ENCODE peak calls at places on chromosome 10, in five cellular contexts. One of them, this sample, is unnamed.

GRCh38 chr10:3741688-3742461 is 43.1 kb downstream of the KLF6 start:
- DNase-seq in transverse colon: no peak
- DNase-seq in H1: no peak
- DNase-seq in stomach: no peak
- DNase-seq in K562: no peak
- DNase-seq in this sample: no peak

GRCh38 chr10:1938317-1938716 is 201.0 kb upstream of the ADARB2 start:
- DNase-seq in transverse colon: no peak
- DNase-seq in H1: no peak
- DNase-seq in stomach: no peak
- DNase-seq in K562: no peak
- DNase-seq in this sample: no peak

GRCh38 chr10:29598861-29599311 is 35.9 kb downstream of the SVIL start:
- DNase-seq in transverse colon: no peak
- DNase-seq in H1: no peak
- DNase-seq in stomach: no peak
- DNase-seq in K562: no peak
- DNase-seq in this sample: no peak

GRCh38 chr10:45382591-45382990 is 8.6 kb downstream of the ALOX5 start:
- DNase-seq in transverse colon: no peak
- DNase-seq in H1: no peak
- DNase-seq in stomach: no peak
- DNase-seq in K562: peak
- DNase-seq in this sample: no peak

GRCh38 chr10:29141761-29142160 is 147.1 kb upstream of the LYZL1 start:
- DNase-seq in transverse colon: no peak
- DNase-seq in H1: no peak
- DNase-seq in stomach: peak
- DNase-seq in K562: no peak
- DNase-seq in this sample: no peak

GRCh38 chr10:27285093-27285492 is 44.5 kb upstream of the ACBD5 start:
- DNase-seq in transverse colon: no peak
- DNase-seq in H1: no peak
- DNase-seq in stomach: no peak
- DNase-seq in K562: no peak
- DNase-seq in this sample: no peak

GRCh38 chr10:3806603-3807002 is 21.6 kb upstream of the KLF6 start:
- DNase-seq in transverse colon: peak
- DNase-seq in H1: no peak
- DNase-seq in stomach: peak
- DNase-seq in K562: no peak
- DNase-seq in this sample: no peak

GRCh38 chr10:102408728-102409603 is 9.6 kb downstream of the PSD start:
- DNase-seq in transverse colon: peak
- DNase-seq in H1: no peak
- DNase-seq in stomach: no peak
- DNase-seq in K562: peak
- DNase-seq in this sample: peak

GRCh38 chr10:73495226-73495883 is 469 bp downstream of the PPP3CB start:
- DNase-seq in transverse colon: peak
- DNase-seq in H1: peak
- DNase-seq in stomach: peak
- DNase-seq in K562: peak
- DNase-seq in this sample: peak

GRCh38 chr10:128417776-128418175 is 291.6 kb upstream of the MKI67 start:
- DNase-seq in transverse colon: no peak
- DNase-seq in H1: no peak
- DNase-seq in stomach: no peak
- DNase-seq in K562: no peak
- DNase-seq in this sample: no peak

GRCh38 chr10:60778978-60779668 is 845 bp downstream of the CDK1 start:
- DNase-seq in transverse colon: no peak
- DNase-seq in H1: no peak
- DNase-seq in stomach: no peak
- DNase-seq in K562: no peak
- DNase-seq in this sample: no peak

DNA sequence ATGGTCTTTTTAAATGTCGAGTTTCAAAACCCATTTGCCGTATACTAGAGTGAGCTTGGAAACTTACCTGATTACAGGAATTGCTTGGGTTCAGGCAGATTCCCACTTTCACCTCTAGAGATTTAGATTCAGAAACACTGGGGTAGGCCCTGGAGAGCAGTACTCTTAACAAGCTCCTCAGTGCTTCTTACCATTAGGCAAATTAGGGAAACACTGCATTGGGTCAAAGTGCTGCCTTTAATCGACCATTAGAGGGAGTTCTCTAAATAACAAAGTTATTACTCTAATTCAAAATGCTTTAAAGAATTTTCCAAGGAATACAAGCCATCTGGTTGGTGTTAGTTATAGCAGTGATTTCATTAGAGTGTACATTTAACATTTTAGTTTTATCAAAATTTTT is 324.6 kb downstream of the GFRA1 start:
- DNase-seq in transverse colon: no peak
- DNase-seq in H1: no peak
- DNase-seq in stomach: no peak
- DNase-seq in K562: no peak
- DNase-seq in this sample: no peak
- H3K27ac ChIP-seq in transverse colon: no peak
- H3K27ac ChIP-seq in H1: no peak
- H3K27ac ChIP-seq in stomach: no peak
- H3K27ac ChIP-seq in K562: no peak
- H3K27ac ChIP-seq in this sample: no peak

GRCh38 chr10:111773950-111774349 is 409.6 kb downstream of the GPAM start:
- DNase-seq in transverse colon: no peak
- DNase-seq in H1: no peak
- DNase-seq in stomach: no peak
- DNase-seq in K562: no peak
- DNase-seq in this sample: no peak
- TF ChIP-seq EP300 in transverse colon: no peak
- TF ChIP-seq EP300 in H1: no peak
- TF ChIP-seq EP300 in stomach: no peak
- TF ChIP-seq EP300 in K562: no peak
- TF ChIP-seq EP300 in this sample: no peak

DNA sequence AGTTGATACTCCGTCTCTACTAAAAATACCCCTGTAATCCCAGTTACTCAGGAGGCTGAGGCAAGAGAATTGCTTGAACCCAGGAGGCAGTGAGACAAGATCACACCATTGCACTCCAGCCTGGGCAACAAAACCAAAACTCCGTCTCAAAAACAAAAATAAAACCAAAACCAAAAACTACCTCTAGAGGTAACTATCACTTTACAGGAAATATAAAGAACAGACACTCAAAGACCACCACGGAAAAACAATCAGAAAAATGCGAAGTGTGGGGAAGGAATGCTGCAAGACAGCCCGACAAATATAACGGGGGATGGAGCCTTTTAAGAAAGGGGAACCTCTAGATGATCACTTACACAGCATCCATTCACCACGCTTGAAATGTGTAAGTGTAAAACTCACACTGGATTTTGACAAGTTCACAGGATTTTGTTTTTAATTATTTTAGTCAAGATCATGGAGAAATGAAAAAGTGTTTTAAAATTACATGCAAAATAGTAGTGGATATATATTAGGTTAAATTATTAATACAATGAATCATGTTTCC is 4.2 kb downstream of the HNRNPF start:
- DNase-seq in transverse colon: no peak
- DNase-seq in H1: no peak
- DNase-seq in stomach: no peak
- DNase-seq in K562: no peak
- DNase-seq in this sample: no peak
- H3K27ac ChIP-seq in transverse colon: peak
- H3K27ac ChIP-seq in H1: no peak
- H3K27ac ChIP-seq in stomach: peak
- H3K27ac ChIP-seq in K562: peak
- H3K27ac ChIP-seq in this sample: no peak

DNA sequence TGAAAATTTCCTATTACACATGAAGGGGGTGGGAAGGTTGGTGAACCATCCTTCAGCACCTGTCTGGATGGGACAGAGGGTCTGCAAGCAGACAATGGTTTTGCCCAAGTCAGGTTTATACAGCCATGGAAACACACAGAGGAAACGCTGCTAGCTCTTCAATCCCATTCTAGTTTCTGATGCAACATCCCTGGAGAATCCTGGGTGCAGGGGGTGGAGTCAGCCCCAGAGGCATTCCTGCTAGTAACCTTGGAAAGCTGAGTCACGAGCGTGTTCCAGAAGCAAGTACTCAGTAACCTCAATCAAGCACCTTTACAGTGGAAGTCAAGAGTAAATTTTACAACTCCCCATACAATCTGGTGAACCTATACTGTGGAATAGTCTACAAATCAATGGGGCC is 95.2 kb downstream of the ZRANB1 start:
- DNase-seq in transverse colon: peak
- DNase-seq in H1: no peak
- DNase-seq in stomach: no peak
- DNase-seq in K562: no peak
- DNase-seq in this sample: no peak
- TF ChIP-seq EP300 in transverse colon: no peak
- TF ChIP-seq EP300 in H1: no peak
- TF ChIP-seq EP300 in stomach: no peak
- TF ChIP-seq EP300 in K562: no peak
- TF ChIP-seq EP300 in this sample: no peak

This sample was measured in suprapubic skin.